ENCODE peak calls at places on chromosome 12, in five cellular contexts. F, S, A, E and Q are unnamed samples.
A peak's percentile ranks its signal among the peaks of the same experiment; 100 is the strongest.

GRCh38 chr12:3336606-3337311 is 154.2 kb upstream of the PRMT8 start:
- DNase-seq in F (no peak), S (no peak), A (peak; percentile 75), E (no peak), Q (no peak)

GRCh38 chr12:49730568-49731101 is 10.7 kb upstream of the TMBIM6 start:
- DNase-seq in F (peak; percentile 36), S (no peak), A (no peak), E (no peak), Q (no peak)

GRCh38 chr12:30484658-30485057 is 211.0 kb downstream of the IPO8 start:
- DNase-seq in F (no peak), S (no peak), A (no peak), E (no peak), Q (no peak)

GRCh38 chr12:55797550-55797949 is 20.0 kb downstream of the SARNP start:
- DNase-seq in F (no peak), S (no peak), A (no peak), E (no peak), Q (no peak)

GRCh38 chr12:15701721-15702156 is 87.4 kb downstream of the EPS8 start:
- DNase-seq in F (no peak), S (no peak), A (no peak), E (no peak), Q (no peak)

GRCh38 chr12:48812389-48812788 is 5.9 kb upstream of the CACNB3 start:
- DNase-seq in F (no peak), S (no peak), A (no peak), E (no peak), Q (no peak)

GRCh38 chr12:5856692-5857091 is 88.4 kb downstream of the ANO2 start:
- DNase-seq in F (no peak), S (no peak), A (no peak), E (no peak), Q (no peak)

GRCh38 chr12:42222724-42223123 is 15.3 kb downstream of the YAF2 start:
- DNase-seq in F (no peak), S (no peak), A (no peak), E (no peak), Q (no peak)

GRCh38 chr12:66883545-66883944 is 204.7 kb upstream of the GRIP1 start:
- DNase-seq in F (no peak), S (no peak), A (no peak), E (no peak), Q (no peak)

GRCh38 chr12:105814283-105814682 is 324.5 kb downstream of the NUAK1 start:
- DNase-seq in F (no peak), S (no peak), A (no peak), E (no peak), Q (no peak)

GRCh38 chr12:107032266-107032665 is 45.3 kb upstream of the MTERF2 start:
- DNase-seq in F (no peak), S (no peak), A (no peak), E (no peak), Q (no peak)

GRCh38 chr12:2160043-2160442 is 107.3 kb downstream of the CACNA1C start:
- DNase-seq in F (no peak), S (no peak), A (no peak), E (no peak), Q (no peak)

GRCh38 chr12:18681818-18682217 is 56.0 kb downstream of the PLCZ1 start:
- DNase-seq in F (no peak), S (no peak), A (no peak), E (no peak), Q (peak; percentile 27)

GRCh38 chr12:77696183-77696582 is 134.5 kb upstream of the NAV3 start:
- DNase-seq in F (no peak), S (no peak), A (no peak), E (no peak), Q (no peak)

GRCh38 chr12:1272132-1272531 is 281.1 kb downstream of the ERC1 start:
- DNase-seq in F (no peak), S (no peak), A (no peak), E (no peak), Q (no peak)

GRCh38 chr12:76024102-76024781 is 7.3 kb downstream of the PHLDA1 start:
- DNase-seq in F (no peak), S (no peak), A (no peak), E (no peak), Q (no peak)
- TF ChIP-seq USF2 in F (no peak), S (no peak), A (no peak), E (no peak), Q (no peak)

DNA sequence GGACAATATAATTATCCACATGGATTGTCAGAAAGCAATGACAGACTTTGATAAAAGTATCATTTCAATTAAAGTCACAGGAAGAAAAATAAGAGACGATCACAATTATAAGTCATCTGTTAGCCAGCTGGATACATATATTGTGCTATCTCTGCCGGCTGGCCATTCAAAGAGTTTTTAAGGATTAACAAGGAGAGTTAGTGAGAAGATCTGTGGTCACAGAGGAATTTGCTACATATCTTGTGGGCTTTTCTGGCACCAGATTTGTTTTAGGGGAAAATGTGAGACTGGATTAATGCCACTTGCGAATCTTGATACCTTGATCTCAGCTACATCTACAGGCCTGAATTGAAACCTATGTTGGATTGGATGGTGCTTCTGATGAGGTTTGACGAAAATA is 90.9 kb upstream of the MANSC4 start:
- DNase-seq in F (no peak), S (no peak), A (no peak), E (no peak), Q (no peak)
- TF ChIP-seq CREB1 in F (no peak), S (no peak), A (no peak), E (no peak), Q (no peak)

GRCh38 chr12:104700324-104700723 is 243.6 kb downstream of the CHST11 start:
- DNase-seq in F (no peak), S (no peak), A (no peak), E (no peak), Q (no peak)

GRCh38 chr12:104703372-104703771 is 246.6 kb downstream of the CHST11 start:
- DNase-seq in F (no peak), S (no peak), A (no peak), E (no peak), Q (no peak)

GRCh38 chr12:104702565-104703139 is 245.9 kb downstream of the CHST11 start:
- DNase-seq in F (no peak), S (no peak), A (no peak), E (no peak), Q (no peak)

GRCh38 chr12:104701301-104701700 is 244.6 kb downstream of the CHST11 start:
- DNase-seq in F (no peak), S (no peak), A (no peak), E (no peak), Q (no peak)

GRCh38 chr12:104701756-104702155 is 245.0 kb downstream of the CHST11 start:
- DNase-seq in F (no peak), S (no peak), A (no peak), E (no peak), Q (no peak)
- TF ChIP-seq USF2 in F (no peak), S (no peak), A (no peak), E (no peak), Q (no peak)

DNA sequence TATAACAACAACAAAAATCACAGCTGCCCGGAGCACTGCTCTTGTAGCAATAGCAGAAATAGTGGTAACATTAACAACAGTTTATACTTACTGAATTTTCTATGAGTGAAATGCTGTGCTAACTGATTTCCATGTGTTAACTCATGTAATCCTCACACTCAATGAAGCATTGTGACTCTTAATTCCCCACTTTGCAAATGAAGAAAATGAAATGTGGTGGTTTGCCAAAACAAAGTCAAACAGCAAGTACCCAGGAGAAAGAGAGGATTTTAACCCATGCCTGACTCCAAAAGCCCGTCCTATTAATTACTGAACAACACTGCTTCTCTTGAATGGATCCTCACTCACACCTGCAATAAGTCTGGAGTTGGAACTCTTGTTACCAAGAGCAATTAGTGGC is 123.5 kb downstream of the MED13L start:
- DNase-seq in F (no peak), S (no peak), A (no peak), E (no peak), Q (no peak)
- TF ChIP-seq CREB1 in F (no peak), S (no peak), A (no peak), E (no peak), Q (no peak)